ENCODE peak calls at places on chromosomes 3 and 15, in four cellular contexts. H is fibroblast of lung, P is endothelial cell of umbilical vein, M is neuronal stem cell. B is an unnamed sample.

GRCh38 chr3:78967061-78967460 is 800.7 kb downstream of the ROBO1 start:
- DNase-seq in P (no peak), H (no peak), M (no peak), B (peak)

GRCh38 chr3:14925729-14926591 is 21.4 kb upstream of the NR2C2 start:
- DNase-seq in P (peak), H (peak), M (peak), B (peak)

GRCh38 chr3:5972586-5972985 is 785.1 kb downstream of the EDEM1 start:
- DNase-seq in M (no peak), H (peak), P (no peak), B (no peak)

GRCh38 chr3:39531681-39532080 is 64.2 kb downstream of the MOBP start:
- DNase-seq in M (no peak), P (peak), H (peak), B (peak)

GRCh38 chr3:30505866-30506517 is 100.4 kb upstream of the TGFBR2 start:
- DNase-seq in H (peak), P (no peak), M (no peak), B (peak)

GRCh38 chr3:79018671-79019136 is 749.1 kb downstream of the ROBO1 start:
- DNase-seq in H (peak), P (peak), M (peak), B (peak)

GRCh38 chr3:72397586-72397985 is 450.7 kb downstream of the SHQ1 start:
- DNase-seq in M (no peak), P (no peak), H (no peak), B (no peak)

GRCh38 chr15:31260646-31261265 is 65.9 kb upstream of the KLF13 start:
- DNase-seq in H (no peak), M (no peak), P (no peak), B (no peak)

GRCh38 chr15:95475067-95475466 is 855.4 kb upstream of the NR2F2 start:
- DNase-seq in P (no peak), M (no peak), H (no peak), B (no peak)

GRCh38 chr3:188853896-188854295 is 317.9 kb upstream of the TPRG1 start:
- DNase-seq in M (no peak), P (no peak), H (peak), B (peak)

GRCh38 chr15:70495988-70496387 is 267.4 kb downstream of the UACA start:
- DNase-seq in P (no peak), H (no peak), M (no peak), B (no peak)

GRCh38 chr3:191894406-191894805 is 433.4 kb downstream of the PYDC2 start:
- DNase-seq in P (no peak), H (peak), M (no peak), B (no peak)

GRCh38 chr15:77004189-77004588 is 9.3 kb downstream of the PSTPIP1 start:
- DNase-seq in M (no peak), H (no peak), P (no peak), B (no peak)

GRCh38 chr3:185688808-185689207 is 102.7 kb downstream of the SENP2 start:
- DNase-seq in M (no peak), H (peak), P (peak), B (peak)

GRCh38 chr3:158465074-158465473 is 105.9 kb upstream of the MLF1 start:
- DNase-seq in M (no peak), P (no peak), H (no peak), B (no peak)

GRCh38 chr15:51030649-51031316 is 63.9 kb downstream of the TNFAIP8L3 start:
- DNase-seq in H (peak), P (no peak), M (no peak), B (peak)

GRCh38 chr15:82650046-82650670 is 3.0 kb upstream of the CPEB1 start:
- DNase-seq in H (no peak), P (no peak), M (no peak), B (no peak)

GRCh38 chr3:19093084-19093483 is 55.2 kb upstream of the KCNH8 start:
- DNase-seq in P (no peak), H (no peak), M (no peak), B (no peak)

GRCh38 chr3:16134173-16134928 is 40.1 kb upstream of the GALNT15 start:
- DNase-seq in P (no peak), H (peak), M (no peak), B (no peak)

GRCh38 chr15:58852347-58852746 is 81.1 kb downstream of the SLTM start:
- DNase-seq in H (no peak), M (no peak), P (no peak), B (no peak)

GRCh38 chr3:124256156-124256555 is 264.2 kb upstream of the ROPN1 start:
- DNase-seq in P (no peak), H (no peak), M (no peak), B (no peak)

GRCh38 chr3:55364426-55364825 is 122.7 kb downstream of the WNT5A start:
- DNase-seq in M (no peak), H (peak), P (no peak), B (no peak)

GRCh38 chr3:66574091-66574490 is 73.3 kb upstream of the LRIG1 start:
- DNase-seq in H (no peak), M (no peak), P (no peak), B (no peak)

GRCh38 chr15:70197945-70198361 is 100.2 kb upstream of the TLE3 start:
- DNase-seq in H (no peak), P (no peak), M (no peak), B (no peak)

GRCh38 chr3:65356331-65357286 is 668.8 kb upstream of the ADAMTS9 start:
- DNase-seq in P (no peak), M (no peak), H (no peak), B (no peak)

GRCh38 chr3:78979083-78979482 is 788.7 kb downstream of the ROBO1 start:
- DNase-seq in P (no peak), M (peak), H (no peak), B (no peak)

GRCh38 chr3:181629701-181630100 is 82.0 kb upstream of the SOX2 start:
- DNase-seq in M (no peak), H (peak), P (peak), B (no peak)

GRCh38 chr3:4889896-4890295 is 89.3 kb upstream of the BHLHE40 start:
- DNase-seq in P (no peak), M (no peak), H (peak), B (peak)

DNA sequence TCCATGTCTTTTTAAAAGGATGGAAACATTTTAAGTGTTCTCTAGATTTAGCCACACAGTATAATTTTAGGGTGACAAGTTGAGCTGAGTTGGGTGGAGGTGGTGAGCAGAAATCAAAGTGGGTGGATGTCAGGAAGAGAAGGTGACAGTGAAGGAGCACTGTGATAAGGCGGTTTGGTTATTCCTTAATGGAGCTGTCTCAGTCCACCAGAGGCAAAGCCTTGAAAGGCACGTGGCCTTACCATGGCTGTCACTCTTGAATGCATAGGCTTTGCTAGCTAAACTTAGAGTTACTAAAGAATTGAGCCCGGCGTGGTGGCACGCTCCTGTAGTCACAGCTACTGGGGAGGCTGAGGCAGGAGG is 615 bp upstream of the TTLL13 start:
- DNase-seq in H (no peak), P (no peak), M (no peak), B (no peak)
- H3K4me2 ChIP-seq in H (peak), P (no peak), M (no peak), B (no peak)

DNA sequence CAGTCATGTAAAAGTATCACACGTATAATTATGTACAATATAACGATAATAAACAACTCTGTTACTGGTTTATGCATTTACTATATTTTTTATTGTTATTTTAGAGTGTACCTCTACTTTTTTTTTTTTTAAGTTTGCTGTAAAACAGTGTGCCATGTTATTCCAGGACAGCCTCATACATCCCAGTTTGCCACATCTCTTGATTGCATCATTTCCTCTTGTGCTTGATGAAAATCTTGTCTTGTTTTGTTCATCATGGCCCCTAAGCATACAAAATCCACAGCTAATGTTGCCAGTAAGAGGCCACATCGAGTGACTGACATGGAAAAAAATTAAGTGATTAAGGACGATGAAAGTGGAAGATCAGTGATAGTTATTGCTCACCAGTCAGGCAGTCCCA is 21.2 kb downstream of the CALML4 start:
- DNase-seq in H (no peak), P (no peak), M (no peak), B (peak)
- H3K4me2 ChIP-seq in H (no peak), P (no peak), M (no peak), B (no peak)

GRCh38 chr3:33093847-33094246 is 3.1 kb downstream of the GLB1 start:
- DNase-seq in P (no peak), H (no peak), M (no peak), B (no peak)

GRCh38 chr3:33083958-33084357 is 13.0 kb downstream of the GLB1 start:
- DNase-seq in P (no peak), H (no peak), M (no peak), B (no peak)

GRCh38 chr3:33092496-33093254 is 4.3 kb downstream of the GLB1 start:
- DNase-seq in H (no peak), P (no peak), M (no peak), B (no peak)

GRCh38 chr3:33091746-33092145 is 5.2 kb downstream of the GLB1 start:
- DNase-seq in P (no peak), H (no peak), M (no peak), B (no peak)

DNA sequence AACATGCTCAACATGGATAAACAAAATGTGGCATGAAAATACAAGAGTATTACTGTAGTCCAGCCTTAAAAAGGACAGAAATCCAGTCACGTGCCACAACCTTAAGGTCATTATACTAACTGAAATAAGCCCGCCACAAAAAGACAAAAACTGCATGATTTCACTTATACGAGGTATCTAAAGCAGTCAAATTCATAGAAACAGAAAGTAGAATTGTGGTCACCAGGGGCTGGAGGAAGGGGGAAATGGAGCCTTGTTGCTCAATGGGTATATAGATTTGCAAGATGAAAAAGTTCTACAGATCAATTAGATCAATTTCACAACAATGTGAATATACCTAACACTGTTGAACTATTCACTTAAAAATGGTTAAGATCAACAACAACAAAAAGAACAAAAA is 7.4 kb downstream of the GLB1 start:
- DNase-seq in M (no peak), H (no peak), P (no peak), B (no peak)
- H3K4me2 ChIP-seq in M (no peak), H (no peak), P (no peak), B (no peak)

DNA sequence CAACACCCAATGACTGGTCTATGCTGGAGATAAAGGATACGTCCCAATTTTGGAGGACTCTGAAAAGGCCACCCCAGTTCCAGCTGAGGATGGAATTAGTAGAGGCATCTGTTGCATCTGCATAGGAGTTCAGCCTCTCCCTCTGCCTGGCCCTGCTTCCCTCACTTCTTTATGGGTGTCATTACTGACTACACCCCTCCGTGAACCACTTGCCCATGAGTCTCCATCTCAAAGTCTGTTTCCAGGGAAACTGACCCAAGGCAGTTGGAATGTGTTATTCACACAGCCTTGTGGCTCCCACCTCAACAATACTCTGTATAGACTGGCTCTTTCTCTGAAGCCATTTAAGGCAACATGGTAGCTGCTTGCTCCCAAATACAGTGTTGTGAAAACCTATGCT is 21.4 kb upstream of the PCOLCE2 start:
- DNase-seq in M (no peak), H (peak), P (no peak), B (no peak)
- H3K4me2 ChIP-seq in M (no peak), H (no peak), P (no peak), B (no peak)

GRCh38 chr3:13231781-13232515 is 158.7 kb upstream of the IQSEC1 start:
- DNase-seq in H (no peak), P (no peak), M (no peak), B (no peak)

GRCh38 chr3:13235079-13235478 is 161.8 kb upstream of the IQSEC1 start:
- DNase-seq in H (no peak), P (no peak), M (no peak), B (no peak)

GRCh38 chr3:13234155-13234505 is 160.9 kb upstream of the IQSEC1 start:
- DNase-seq in H (no peak), P (no peak), M (no peak), B (no peak)

GRCh38 chr3:13234664-13235063 is 161.4 kb upstream of the IQSEC1 start:
- DNase-seq in P (no peak), M (no peak), H (no peak), B (no peak)

GRCh38 chr3:13233487-13234154 is 160.4 kb upstream of the IQSEC1 start:
- DNase-seq in P (no peak), H (no peak), M (no peak), B (no peak)
- H3K4me2 ChIP-seq in P (no peak), H (no peak), M (no peak), B (no peak)

GRCh38 chr15:74994685-74995084 is 678 bp upstream of the SCAMP5 start:
- DNase-seq in P (no peak), M (no peak), H (no peak), B (no peak)
- H3K4me2 ChIP-seq in P (no peak), M (no peak), H (peak), B (no peak)